ENCODE peak calls at places on chromosomes 7 and 10, in six cellular contexts. K is stimulated activated effector memory CD8-positive, alpha-beta T cell treated with anti-CD3 and anti-CD28 coated beads, Interleukin-12 subunit alpha, Interleukin-12 subunit beta, amount 100 ng/mL, for 72 hours; I is cortex of kidney; M is substantia nigra; L is hypothalamus; A is activated CD4-positive, alpha-beta T cell treated with anti-CD3 and anti-CD28 coated beads, Interleukin-2, amount 50 U/mL, for 4 hours. W is an unnamed sample.
A peak's percentile ranks its signal among the peaks of the same experiment; 100 is the strongest.

GRCh38 chr7:43905209-43905946 is 1.0 kb downstream of the URGCP start:
- DNase-seq in K (no peak), I (no peak), M (no peak), L (no peak), A (no peak), W (no peak)

GRCh38 chr7:143417734-143418378 is 9.2 kb upstream of the EPHA1 start:
- DNase-seq in K (no peak), I (no peak), M (no peak), L (no peak), A (no peak), W (no peak)

GRCh38 chr7:27793780-27794179 is 53.8 kb downstream of the TAX1BP1 start:
- DNase-seq in K (no peak), I (no peak), M (no peak), L (no peak), A (no peak), W (no peak)

GRCh38 chr10:58781873-58782488 is 269.3 kb downstream of the BICC1 start:
- DNase-seq in K (no peak), I (no peak), M (no peak), L (no peak), A (no peak), W (no peak)

GRCh38 chr7:96823274-96823673 is 113.6 kb upstream of the SEM1 start:
- DNase-seq in K (no peak), I (no peak), M (no peak), L (no peak), A (no peak), W (no peak)

GRCh38 chr7:34096135-34096775 is 190.9 kb downstream of the BMPER start:
- DNase-seq in K (no peak), I (no peak), M (no peak), L (no peak), A (no peak), W (peak; percentile 74)

GRCh38 chr10:72679838-72680241 is 12.1 kb upstream of the MCU start:
- DNase-seq in K (no peak), I (no peak), M (no peak), L (no peak), A (no peak), W (no peak)

GRCh38 chr7:77288676-77289320 is 89.2 kb upstream of the FGL2 start:
- DNase-seq in K (no peak), I (no peak), M (no peak), L (no peak), A (no peak), W (no peak)